ENCODE peak calls at places on chromosome 6, in seven cellular contexts. One of them, this sample, is unnamed.

GRCh38 chr6:45880139-45880538 is 135.5 kb downstream of the CLIC5 start:
- DNase-seq in choroid plexus epithelial cell: no peak
- DNase-seq in upper lobe of right lung: no peak
- DNase-seq in CD8-positive, alpha-beta T cell: no peak
- DNase-seq in spleen: no peak
- DNase-seq in astrocyte of the spinal cord: no peak
- DNase-seq in LNCaP clone FGC: no peak
- DNase-seq in this sample: no peak

GRCh38 chr6:136274062-136274461 is 15.6 kb downstream of the BCLAF1 start:
- DNase-seq in choroid plexus epithelial cell: no peak
- DNase-seq in upper lobe of right lung: no peak
- DNase-seq in CD8-positive, alpha-beta T cell: no peak
- DNase-seq in spleen: no peak
- DNase-seq in astrocyte of the spinal cord: no peak
- DNase-seq in LNCaP clone FGC: no peak
- DNase-seq in this sample: no peak

GRCh38 chr6:44100088-44100550 is 27.1 kb downstream of the MRPL14 start:
- DNase-seq in choroid plexus epithelial cell: peak
- DNase-seq in upper lobe of right lung: no peak
- DNase-seq in CD8-positive, alpha-beta T cell: no peak
- DNase-seq in spleen: no peak
- DNase-seq in astrocyte of the spinal cord: peak
- DNase-seq in LNCaP clone FGC: no peak
- DNase-seq in this sample: no peak

GRCh38 chr6:157632821-157633220 is 190.2 kb upstream of the SNX9 start:
- DNase-seq in choroid plexus epithelial cell: peak
- DNase-seq in upper lobe of right lung: no peak
- DNase-seq in CD8-positive, alpha-beta T cell: no peak
- DNase-seq in spleen: no peak
- DNase-seq in astrocyte of the spinal cord: peak
- DNase-seq in LNCaP clone FGC: no peak
- DNase-seq in this sample: peak

GRCh38 chr6:119126826-119127225 is 48.4 kb upstream of the FAM184A start:
- DNase-seq in choroid plexus epithelial cell: no peak
- DNase-seq in upper lobe of right lung: no peak
- DNase-seq in CD8-positive, alpha-beta T cell: no peak
- DNase-seq in spleen: no peak
- DNase-seq in astrocyte of the spinal cord: no peak
- DNase-seq in LNCaP clone FGC: no peak
- DNase-seq in this sample: no peak

GRCh38 chr6:16331328-16332174 is 93.2 kb downstream of the GMPR start:
- DNase-seq in choroid plexus epithelial cell: peak
- DNase-seq in upper lobe of right lung: peak
- DNase-seq in CD8-positive, alpha-beta T cell: no peak
- DNase-seq in spleen: peak
- DNase-seq in astrocyte of the spinal cord: peak
- DNase-seq in LNCaP clone FGC: peak
- DNase-seq in this sample: peak

GRCh38 chr6:37667050-37667814 is 30.5 kb downstream of the MDGA1 start:
- DNase-seq in choroid plexus epithelial cell: peak
- DNase-seq in upper lobe of right lung: no peak
- DNase-seq in CD8-positive, alpha-beta T cell: no peak
- DNase-seq in spleen: no peak
- DNase-seq in astrocyte of the spinal cord: no peak
- DNase-seq in LNCaP clone FGC: no peak
- DNase-seq in this sample: no peak

GRCh38 chr6:110325197-110325596 is 33.0 kb downstream of the METTL24 start:
- DNase-seq in choroid plexus epithelial cell: peak
- DNase-seq in upper lobe of right lung: no peak
- DNase-seq in CD8-positive, alpha-beta T cell: no peak
- DNase-seq in spleen: no peak
- DNase-seq in astrocyte of the spinal cord: peak
- DNase-seq in LNCaP clone FGC: peak
- DNase-seq in this sample: peak

GRCh38 chr6:140047321-140047720 is 672.9 kb upstream of the CITED2 start:
- DNase-seq in choroid plexus epithelial cell: no peak
- DNase-seq in upper lobe of right lung: no peak
- DNase-seq in CD8-positive, alpha-beta T cell: no peak
- DNase-seq in spleen: no peak
- DNase-seq in astrocyte of the spinal cord: no peak
- DNase-seq in LNCaP clone FGC: no peak
- DNase-seq in this sample: no peak

GRCh38 chr6:43884660-43885022 is 114.6 kb downstream of the VEGFA start:
- DNase-seq in choroid plexus epithelial cell: no peak
- DNase-seq in upper lobe of right lung: peak
- DNase-seq in CD8-positive, alpha-beta T cell: no peak
- DNase-seq in spleen: peak
- DNase-seq in astrocyte of the spinal cord: no peak
- DNase-seq in LNCaP clone FGC: no peak
- DNase-seq in this sample: no peak

GRCh38 chr6:47292944-47293343 is 16.8 kb downstream of the TNFRSF21 start:
- DNase-seq in choroid plexus epithelial cell: peak
- DNase-seq in upper lobe of right lung: no peak
- DNase-seq in CD8-positive, alpha-beta T cell: no peak
- DNase-seq in spleen: no peak
- DNase-seq in astrocyte of the spinal cord: no peak
- DNase-seq in LNCaP clone FGC: no peak
- DNase-seq in this sample: no peak

GRCh38 chr6:14880717-14881116 is 365.2 kb upstream of the JARID2 start:
- DNase-seq in choroid plexus epithelial cell: no peak
- DNase-seq in upper lobe of right lung: no peak
- DNase-seq in CD8-positive, alpha-beta T cell: no peak
- DNase-seq in spleen: no peak
- DNase-seq in astrocyte of the spinal cord: no peak
- DNase-seq in LNCaP clone FGC: no peak
- DNase-seq in this sample: no peak

GRCh38 chr6:161161889-161162624 is 111.8 kb downstream of the AGPAT4 start:
- DNase-seq in choroid plexus epithelial cell: peak
- DNase-seq in upper lobe of right lung: no peak
- DNase-seq in CD8-positive, alpha-beta T cell: no peak
- DNase-seq in spleen: no peak
- DNase-seq in astrocyte of the spinal cord: peak
- DNase-seq in LNCaP clone FGC: peak
- DNase-seq in this sample: peak

GRCh38 chr6:158011980-158012566 is 30.4 kb downstream of the SYNJ2 start:
- DNase-seq in choroid plexus epithelial cell: no peak
- DNase-seq in upper lobe of right lung: peak
- DNase-seq in CD8-positive, alpha-beta T cell: no peak
- DNase-seq in spleen: peak
- DNase-seq in astrocyte of the spinal cord: no peak
- DNase-seq in LNCaP clone FGC: no peak
- DNase-seq in this sample: no peak

GRCh38 chr6:147201885-147202515 is 2.2 kb upstream of the STXBP5 start:
- DNase-seq in choroid plexus epithelial cell: peak
- DNase-seq in upper lobe of right lung: no peak
- DNase-seq in CD8-positive, alpha-beta T cell: no peak
- DNase-seq in spleen: no peak
- DNase-seq in astrocyte of the spinal cord: peak
- DNase-seq in LNCaP clone FGC: no peak
- DNase-seq in this sample: no peak

GRCh38 chr6:133730881-133731280 is 158.0 kb upstream of the TCF21 start:
- DNase-seq in choroid plexus epithelial cell: peak
- DNase-seq in upper lobe of right lung: no peak
- DNase-seq in CD8-positive, alpha-beta T cell: no peak
- DNase-seq in spleen: no peak
- DNase-seq in astrocyte of the spinal cord: no peak
- DNase-seq in LNCaP clone FGC: no peak
- DNase-seq in this sample: no peak

GRCh38 chr6:31163922-31164321 is 5.5 kb downstream of the TCF19 start:
- DNase-seq in choroid plexus epithelial cell: peak
- DNase-seq in upper lobe of right lung: no peak
- DNase-seq in CD8-positive, alpha-beta T cell: no peak
- DNase-seq in spleen: no peak
- DNase-seq in astrocyte of the spinal cord: no peak
- DNase-seq in LNCaP clone FGC: no peak
- DNase-seq in this sample: no peak

GRCh38 chr6:73579851-73580246 is 59.0 kb upstream of the EEF1A1 start:
- DNase-seq in choroid plexus epithelial cell: peak
- DNase-seq in upper lobe of right lung: no peak
- DNase-seq in CD8-positive, alpha-beta T cell: no peak
- DNase-seq in spleen: no peak
- DNase-seq in astrocyte of the spinal cord: peak
- DNase-seq in LNCaP clone FGC: no peak
- DNase-seq in this sample: peak

GRCh38 chr6:146770965-146771735 is 172.4 kb downstream of the ADGB start:
- DNase-seq in choroid plexus epithelial cell: no peak
- DNase-seq in upper lobe of right lung: peak
- DNase-seq in CD8-positive, alpha-beta T cell: peak
- DNase-seq in spleen: peak
- DNase-seq in astrocyte of the spinal cord: no peak
- DNase-seq in LNCaP clone FGC: no peak
- DNase-seq in this sample: no peak

GRCh38 chr6:4309540-4309939 is 174.2 kb upstream of the ECI2 start:
- DNase-seq in choroid plexus epithelial cell: no peak
- DNase-seq in upper lobe of right lung: no peak
- DNase-seq in CD8-positive, alpha-beta T cell: no peak
- DNase-seq in spleen: no peak
- DNase-seq in astrocyte of the spinal cord: no peak
- DNase-seq in LNCaP clone FGC: no peak
- DNase-seq in this sample: no peak

GRCh38 chr6:4311976-4312860 is 176.8 kb upstream of the ECI2 start:
- DNase-seq in choroid plexus epithelial cell: no peak
- DNase-seq in upper lobe of right lung: no peak
- DNase-seq in CD8-positive, alpha-beta T cell: no peak
- DNase-seq in spleen: no peak
- DNase-seq in astrocyte of the spinal cord: no peak
- DNase-seq in LNCaP clone FGC: no peak
- DNase-seq in this sample: no peak

GRCh38 chr6:4314201-4314707 is 178.9 kb upstream of the ECI2 start:
- DNase-seq in choroid plexus epithelial cell: no peak
- DNase-seq in upper lobe of right lung: no peak
- DNase-seq in CD8-positive, alpha-beta T cell: no peak
- DNase-seq in spleen: no peak
- DNase-seq in astrocyte of the spinal cord: no peak
- DNase-seq in LNCaP clone FGC: no peak
- DNase-seq in this sample: no peak

GRCh38 chr6:4316867-4317400 is 181.6 kb upstream of the ECI2 start:
- DNase-seq in choroid plexus epithelial cell: peak
- DNase-seq in upper lobe of right lung: peak
- DNase-seq in CD8-positive, alpha-beta T cell: no peak
- DNase-seq in spleen: no peak
- DNase-seq in astrocyte of the spinal cord: peak
- DNase-seq in LNCaP clone FGC: no peak
- DNase-seq in this sample: peak

DNA sequence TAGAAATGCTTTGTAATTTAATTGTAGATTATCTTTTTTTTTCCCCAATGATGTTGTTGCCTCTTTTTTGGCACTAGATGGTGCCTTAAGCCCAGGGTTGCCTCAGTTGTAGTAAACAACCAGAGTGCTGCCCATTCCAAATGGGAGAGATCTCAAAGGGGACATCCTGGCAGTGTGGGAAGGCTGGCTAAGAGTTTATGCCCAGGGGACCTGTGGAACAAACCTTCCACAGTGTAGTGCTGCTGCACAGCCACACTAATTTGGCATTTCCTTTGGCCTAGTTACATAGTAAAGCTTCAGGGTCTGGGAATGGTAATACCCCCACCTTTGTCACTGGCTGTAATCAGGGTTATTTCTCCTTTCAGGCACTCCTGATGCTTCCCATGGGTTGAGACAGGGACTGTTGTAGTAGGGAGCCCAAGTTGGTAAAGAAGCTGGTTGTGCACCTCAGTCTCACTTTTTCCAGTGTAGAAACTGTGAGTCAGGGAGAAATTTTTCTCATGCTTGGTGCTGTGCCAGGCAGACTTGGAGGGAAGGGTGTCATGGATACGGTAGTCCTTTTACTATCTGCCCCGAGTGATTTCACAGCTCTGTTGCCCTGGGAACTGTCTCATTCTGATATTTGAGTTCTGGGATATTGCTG is 177.8 kb upstream of the ECI2 start:
- DNase-seq in choroid plexus epithelial cell: peak
- DNase-seq in upper lobe of right lung: no peak
- DNase-seq in CD8-positive, alpha-beta T cell: no peak
- DNase-seq in spleen: no peak
- DNase-seq in astrocyte of the spinal cord: peak
- DNase-seq in LNCaP clone FGC: no peak
- DNase-seq in this sample: peak
- H3K4me3 ChIP-seq in choroid plexus epithelial cell: no peak
- H3K4me3 ChIP-seq in upper lobe of right lung: no peak
- H3K4me3 ChIP-seq in CD8-positive, alpha-beta T cell: no peak
- H3K4me3 ChIP-seq in spleen: no peak
- H3K4me3 ChIP-seq in astrocyte of the spinal cord: no peak
- H3K4me3 ChIP-seq in LNCaP clone FGC: no peak
- H3K4me3 ChIP-seq in this sample: no peak

GRCh38 chr6:41071501-41071922 is 644 bp downstream of the OARD1 start:
- DNase-seq in choroid plexus epithelial cell: no peak
- DNase-seq in upper lobe of right lung: no peak
- DNase-seq in CD8-positive, alpha-beta T cell: no peak
- DNase-seq in spleen: peak
- DNase-seq in astrocyte of the spinal cord: no peak
- DNase-seq in LNCaP clone FGC: no peak
- DNase-seq in this sample: no peak
- TF ChIP-seq CTCF in choroid plexus epithelial cell: peak
- TF ChIP-seq CTCF in upper lobe of right lung: no peak
- TF ChIP-seq CTCF in CD8-positive, alpha-beta T cell: no peak
- TF ChIP-seq CTCF in spleen: no peak
- TF ChIP-seq CTCF in astrocyte of the spinal cord: no peak
- TF ChIP-seq CTCF in LNCaP clone FGC: no peak
- TF ChIP-seq CTCF in this sample: no peak

GRCh38 chr6:25960689-25961088 is 1.9 kb upstream of the TRIM38 start:
- DNase-seq in choroid plexus epithelial cell: no peak
- DNase-seq in upper lobe of right lung: no peak
- DNase-seq in CD8-positive, alpha-beta T cell: no peak
- DNase-seq in spleen: no peak
- DNase-seq in astrocyte of the spinal cord: no peak
- DNase-seq in LNCaP clone FGC: no peak
- DNase-seq in this sample: no peak

GRCh38 chr6:25963426-25964123 is 973 bp downstream of the TRIM38 start:
- DNase-seq in choroid plexus epithelial cell: peak
- DNase-seq in upper lobe of right lung: no peak
- DNase-seq in CD8-positive, alpha-beta T cell: no peak
- DNase-seq in spleen: no peak
- DNase-seq in astrocyte of the spinal cord: no peak
- DNase-seq in LNCaP clone FGC: peak
- DNase-seq in this sample: no peak

GRCh38 chr6:25962368-25963127 is at the start of gene TRIM38:
- DNase-seq in choroid plexus epithelial cell: peak
- DNase-seq in upper lobe of right lung: no peak
- DNase-seq in CD8-positive, alpha-beta T cell: peak
- DNase-seq in spleen: no peak
- DNase-seq in astrocyte of the spinal cord: peak
- DNase-seq in LNCaP clone FGC: peak
- DNase-seq in this sample: peak

GRCh38 chr6:25959890-25960531 is 2.6 kb upstream of the TRIM38 start:
- DNase-seq in choroid plexus epithelial cell: peak
- DNase-seq in upper lobe of right lung: no peak
- DNase-seq in CD8-positive, alpha-beta T cell: no peak
- DNase-seq in spleen: no peak
- DNase-seq in astrocyte of the spinal cord: peak
- DNase-seq in LNCaP clone FGC: no peak
- DNase-seq in this sample: no peak

GRCh38 chr6:25961619-25962367 is 809 bp upstream of the TRIM38 start:
- DNase-seq in choroid plexus epithelial cell: no peak
- DNase-seq in upper lobe of right lung: no peak
- DNase-seq in CD8-positive, alpha-beta T cell: no peak
- DNase-seq in spleen: no peak
- DNase-seq in astrocyte of the spinal cord: no peak
- DNase-seq in LNCaP clone FGC: no peak
- DNase-seq in this sample: no peak
- H3K4me3 ChIP-seq in choroid plexus epithelial cell: peak
- H3K4me3 ChIP-seq in upper lobe of right lung: peak
- H3K4me3 ChIP-seq in CD8-positive, alpha-beta T cell: peak
- H3K4me3 ChIP-seq in spleen: peak
- H3K4me3 ChIP-seq in astrocyte of the spinal cord: no peak
- H3K4me3 ChIP-seq in LNCaP clone FGC: peak
- H3K4me3 ChIP-seq in this sample: no peak

GRCh38 chr6:169789944-169790927 is 38.8 kb downstream of the ERMARD start:
- DNase-seq in choroid plexus epithelial cell: peak
- DNase-seq in upper lobe of right lung: peak
- DNase-seq in CD8-positive, alpha-beta T cell: peak
- DNase-seq in spleen: peak
- DNase-seq in astrocyte of the spinal cord: peak
- DNase-seq in LNCaP clone FGC: peak
- DNase-seq in this sample: peak
- TF ChIP-seq CTCF in choroid plexus epithelial cell: peak
- TF ChIP-seq CTCF in upper lobe of right lung: peak
- TF ChIP-seq CTCF in CD8-positive, alpha-beta T cell: peak
- TF ChIP-seq CTCF in spleen: peak
- TF ChIP-seq CTCF in astrocyte of the spinal cord: peak
- TF ChIP-seq CTCF in LNCaP clone FGC: peak
- TF ChIP-seq CTCF in this sample: peak